ENCODE peak calls at places on chromosomes 13 and 19, in five cellular contexts. One of them, this sample, is unnamed.
A peak's percentile ranks its signal among the peaks of the same experiment; 100 is the strongest.

GRCh38 chr19:38395381-38396127 is 7.1 kb downstream of the SPRED3 start:
- DNase-seq in RWPE1: no peak
- DNase-seq in suprapubic skin: no peak
- DNase-seq in pulmonary artery endothelial cell: no peak
- DNase-seq in mesothelial cell of epicardium: no peak
- DNase-seq in this sample: no peak

GRCh38 chr19:29810504-29810871 is 1.3 kb upstream of the CCNE1 start:
- DNase-seq in RWPE1: peak; percentile 55
- DNase-seq in suprapubic skin: no peak
- DNase-seq in pulmonary artery endothelial cell: no peak
- DNase-seq in mesothelial cell of epicardium: no peak
- DNase-seq in this sample: peak; percentile 3

GRCh38 chr19:45668342-45668871 is 386 bp downstream of the GIPR start:
- DNase-seq in RWPE1: no peak
- DNase-seq in suprapubic skin: no peak
- DNase-seq in pulmonary artery endothelial cell: no peak
- DNase-seq in mesothelial cell of epicardium: no peak
- DNase-seq in this sample: no peak

GRCh38 chr13:95140502-95140901 is 160.7 kb downstream of the ABCC4 start:
- DNase-seq in RWPE1: no peak
- DNase-seq in suprapubic skin: no peak
- DNase-seq in pulmonary artery endothelial cell: no peak
- DNase-seq in mesothelial cell of epicardium: no peak
- DNase-seq in this sample: no peak

GRCh38 chr19:36646746-36647145 is 19.9 kb downstream of the ZNF461 start:
- DNase-seq in RWPE1: no peak
- DNase-seq in suprapubic skin: no peak
- DNase-seq in pulmonary artery endothelial cell: no peak
- DNase-seq in mesothelial cell of epicardium: no peak
- DNase-seq in this sample: no peak

GRCh38 chr19:27746691-27747380 is 1466.1 kb downstream of the UQCRFS1 start:
- DNase-seq in RWPE1: no peak
- DNase-seq in suprapubic skin: peak; percentile 77
- DNase-seq in pulmonary artery endothelial cell: no peak
- DNase-seq in mesothelial cell of epicardium: no peak
- DNase-seq in this sample: no peak

GRCh38 chr13:20403826-20404225 is 121.8 kb downstream of the CRYL1 start:
- DNase-seq in RWPE1: no peak
- DNase-seq in suprapubic skin: no peak
- DNase-seq in pulmonary artery endothelial cell: no peak
- DNase-seq in mesothelial cell of epicardium: no peak
- DNase-seq in this sample: no peak

GRCh38 chr13:109723046-109723445 is 63.3 kb downstream of the IRS2 start:
- DNase-seq in RWPE1: no peak
- DNase-seq in suprapubic skin: no peak
- DNase-seq in pulmonary artery endothelial cell: no peak
- DNase-seq in mesothelial cell of epicardium: no peak
- DNase-seq in this sample: no peak

GRCh38 chr13:97753942-97754670 is 199.4 kb upstream of the IPO5 start:
- DNase-seq in RWPE1: no peak
- DNase-seq in suprapubic skin: no peak
- DNase-seq in pulmonary artery endothelial cell: no peak
- DNase-seq in mesothelial cell of epicardium: no peak
- DNase-seq in this sample: no peak

GRCh38 chr13:44421853-44422525 is 48.4 kb downstream of the SERP2 start:
- DNase-seq in RWPE1: no peak
- DNase-seq in suprapubic skin: no peak
- DNase-seq in pulmonary artery endothelial cell: no peak
- DNase-seq in mesothelial cell of epicardium: no peak
- DNase-seq in this sample: no peak

GRCh38 chr19:40525234-40526051 is 51.2 kb upstream of the SHKBP1 start:
- DNase-seq in RWPE1: no peak
- DNase-seq in suprapubic skin: no peak
- DNase-seq in pulmonary artery endothelial cell: no peak
- DNase-seq in mesothelial cell of epicardium: no peak
- DNase-seq in this sample: no peak

GRCh38 chr19:8702350-8702749 is 3.8 kb upstream of the ACTL9 start:
- DNase-seq in RWPE1: no peak
- DNase-seq in suprapubic skin: no peak
- DNase-seq in pulmonary artery endothelial cell: no peak
- DNase-seq in mesothelial cell of epicardium: no peak
- DNase-seq in this sample: no peak

GRCh38 chr13:31331051-31331450 is 131.3 kb downstream of the B3GLCT start:
- DNase-seq in RWPE1: no peak
- DNase-seq in suprapubic skin: no peak
- DNase-seq in pulmonary artery endothelial cell: no peak
- DNase-seq in mesothelial cell of epicardium: no peak
- DNase-seq in this sample: no peak

GRCh38 chr13:94073006-94073744 is 406.3 kb downstream of the DCT start:
- DNase-seq in RWPE1: no peak
- DNase-seq in suprapubic skin: no peak
- DNase-seq in pulmonary artery endothelial cell: no peak
- DNase-seq in mesothelial cell of epicardium: no peak
- DNase-seq in this sample: peak; percentile 78

GRCh38 chr13:80371840-80372509 is 31.0 kb upstream of the SPRY2 start:
- DNase-seq in RWPE1: no peak
- DNase-seq in suprapubic skin: no peak
- DNase-seq in pulmonary artery endothelial cell: no peak
- DNase-seq in mesothelial cell of epicardium: no peak
- DNase-seq in this sample: no peak

GRCh38 chr19:49570138-49570856 is 10.1 kb downstream of the NOSIP start:
- DNase-seq in RWPE1: peak; percentile 86
- DNase-seq in suprapubic skin: no peak
- DNase-seq in pulmonary artery endothelial cell: peak; percentile 65
- DNase-seq in mesothelial cell of epicardium: no peak
- DNase-seq in this sample: no peak

GRCh38 chr19:55206664-55207500 is 2.4 kb downstream of the PTPRH start:
- DNase-seq in RWPE1: peak; percentile 98
- DNase-seq in suprapubic skin: no peak
- DNase-seq in pulmonary artery endothelial cell: no peak
- DNase-seq in mesothelial cell of epicardium: peak; percentile 51
- DNase-seq in this sample: peak; percentile 49

GRCh38 chr13:50514249-50514648 is 329.2 kb downstream of the DLEU7 start:
- DNase-seq in RWPE1: no peak
- DNase-seq in suprapubic skin: no peak
- DNase-seq in pulmonary artery endothelial cell: no peak
- DNase-seq in mesothelial cell of epicardium: no peak
- DNase-seq in this sample: no peak

GRCh38 chr19:47267350-47267759 is 7.3 kb upstream of the INAFM1 start:
- DNase-seq in RWPE1: no peak
- DNase-seq in suprapubic skin: no peak
- DNase-seq in pulmonary artery endothelial cell: no peak
- DNase-seq in mesothelial cell of epicardium: no peak
- DNase-seq in this sample: no peak

GRCh38 chr13:109427148-109427547 is 359.2 kb downstream of the IRS2 start:
- DNase-seq in RWPE1: no peak
- DNase-seq in suprapubic skin: no peak
- DNase-seq in pulmonary artery endothelial cell: no peak
- DNase-seq in mesothelial cell of epicardium: no peak
- DNase-seq in this sample: peak; percentile 39

GRCh38 chr19:30310806-30311121 is 61.4 kb upstream of the ZNF536 start:
- DNase-seq in RWPE1: no peak
- DNase-seq in suprapubic skin: no peak
- DNase-seq in pulmonary artery endothelial cell: no peak
- DNase-seq in mesothelial cell of epicardium: no peak
- DNase-seq in this sample: no peak

GRCh38 chr19:11479090-11479469 is 1.8 kb downstream of the ELAVL3 start:
- DNase-seq in RWPE1: no peak
- DNase-seq in suprapubic skin: no peak
- DNase-seq in pulmonary artery endothelial cell: no peak
- DNase-seq in mesothelial cell of epicardium: no peak
- DNase-seq in this sample: no peak

GRCh38 chr13:110868631-110869165 is 46.2 kb downstream of the ANKRD10 start:
- DNase-seq in RWPE1: no peak
- DNase-seq in suprapubic skin: no peak
- DNase-seq in pulmonary artery endothelial cell: no peak
- DNase-seq in mesothelial cell of epicardium: no peak
- DNase-seq in this sample: no peak

GRCh38 chr19:4970558-4971423 is 1.9 kb downstream of the KDM4B start:
- DNase-seq in RWPE1: no peak
- DNase-seq in suprapubic skin: no peak
- DNase-seq in pulmonary artery endothelial cell: no peak
- DNase-seq in mesothelial cell of epicardium: no peak
- DNase-seq in this sample: no peak

GRCh38 chr13:24931450-24932217 is 164.3 kb upstream of the PABPC3 start:
- DNase-seq in RWPE1: no peak
- DNase-seq in suprapubic skin: no peak
- DNase-seq in pulmonary artery endothelial cell: no peak
- DNase-seq in mesothelial cell of epicardium: no peak
- DNase-seq in this sample: no peak

GRCh38 chr19:10907925-10908324 is 20.5 kb downstream of the YIPF2 start:
- DNase-seq in RWPE1: no peak
- DNase-seq in suprapubic skin: no peak
- DNase-seq in pulmonary artery endothelial cell: no peak
- DNase-seq in mesothelial cell of epicardium: no peak
- DNase-seq in this sample: no peak

GRCh38 chr13:73809561-73809960 is 324.6 kb downstream of the KLF12 start:
- DNase-seq in RWPE1: peak; percentile 27
- DNase-seq in suprapubic skin: no peak
- DNase-seq in pulmonary artery endothelial cell: peak; percentile 19
- DNase-seq in mesothelial cell of epicardium: no peak
- DNase-seq in this sample: peak; percentile 50

GRCh38 chr13:110801044-110801443 is 87.5 kb downstream of the ING1 start:
- DNase-seq in RWPE1: no peak
- DNase-seq in suprapubic skin: no peak
- DNase-seq in pulmonary artery endothelial cell: no peak
- DNase-seq in mesothelial cell of epicardium: no peak
- DNase-seq in this sample: no peak

GRCh38 chr13:42821437-42821836 is 40.1 kb downstream of the FAM216B start:
- DNase-seq in RWPE1: no peak
- DNase-seq in suprapubic skin: no peak
- DNase-seq in pulmonary artery endothelial cell: no peak
- DNase-seq in mesothelial cell of epicardium: no peak
- DNase-seq in this sample: peak; percentile 88

GRCh38 chr13:33270906-33271538 is 14.5 kb downstream of the STARD13 start:
- DNase-seq in RWPE1: no peak
- DNase-seq in suprapubic skin: no peak
- DNase-seq in pulmonary artery endothelial cell: no peak
- DNase-seq in mesothelial cell of epicardium: no peak
- DNase-seq in this sample: no peak

GRCh38 chr13:61728468-61728867 is 312.8 kb upstream of the PCDH20 start:
- DNase-seq in RWPE1: no peak
- DNase-seq in suprapubic skin: no peak
- DNase-seq in pulmonary artery endothelial cell: no peak
- DNase-seq in mesothelial cell of epicardium: no peak
- DNase-seq in this sample: peak; percentile 70

GRCh38 chr13:113941571-113942191 is 32.2 kb downstream of the C13orf46 start:
- DNase-seq in RWPE1: peak; percentile 34
- DNase-seq in suprapubic skin: no peak
- DNase-seq in pulmonary artery endothelial cell: no peak
- DNase-seq in mesothelial cell of epicardium: no peak
- DNase-seq in this sample: no peak

GRCh38 chr19:39788244-39788643 is 9.6 kb downstream of the LEUTX start:
- DNase-seq in RWPE1: no peak
- DNase-seq in suprapubic skin: no peak
- DNase-seq in pulmonary artery endothelial cell: no peak
- DNase-seq in mesothelial cell of epicardium: no peak
- DNase-seq in this sample: no peak